ENCODE peak calls at places on chromosomes 13 and 19, in four cellular contexts. One of them, this sample, is unnamed.

GRCh38 chr13:82797876-82798275 is 1084.4 kb downstream of the SLITRK1 start:
- DNase-seq in GM12878: no peak
- DNase-seq in HepG2: no peak
- DNase-seq in SK-N-SH: no peak
- DNase-seq in this sample: no peak

GRCh38 chr13:97911311-97912138 is 42.0 kb upstream of the IPO5 start:
- DNase-seq in HepG2: peak
- DNase-seq in SK-N-SH: peak
- DNase-seq in GM12878: no peak
- DNase-seq in this sample: no peak

GRCh38 chr19:2260341-2260751 is 4.1 kb upstream of the JSRP1 start:
- DNase-seq in GM12878: no peak
- DNase-seq in SK-N-SH: no peak
- DNase-seq in HepG2: no peak
- DNase-seq in this sample: no peak

GRCh38 chr13:39411501-39411900 is 191.5 kb downstream of the LHFPL6 start:
- DNase-seq in HepG2: no peak
- DNase-seq in GM12878: no peak
- DNase-seq in SK-N-SH: no peak
- DNase-seq in this sample: no peak

GRCh38 chr19:49887653-49888477 is 8.8 kb downstream of the IL4I1 start:
- DNase-seq in GM12878: no peak
- DNase-seq in HepG2: no peak
- DNase-seq in SK-N-SH: no peak
- DNase-seq in this sample: no peak

GRCh38 chr19:13029893-13030292 is 34.6 kb downstream of the NFIX start:
- DNase-seq in GM12878: no peak
- DNase-seq in HepG2: no peak
- DNase-seq in SK-N-SH: no peak
- DNase-seq in this sample: no peak

GRCh38 chr19:51075998-51076397 is 6.7 kb downstream of the KLK14 start:
- DNase-seq in HepG2: no peak
- DNase-seq in SK-N-SH: no peak
- DNase-seq in GM12878: no peak
- DNase-seq in this sample: no peak

GRCh38 chr13:41059466-41059865 is 1.8 kb upstream of the WBP4 start:
- DNase-seq in SK-N-SH: peak
- DNase-seq in GM12878: no peak
- DNase-seq in HepG2: no peak
- DNase-seq in this sample: no peak

GRCh38 chr13:113216165-113217056 is 7.0 kb downstream of the CUL4A start:
- DNase-seq in GM12878: no peak
- DNase-seq in HepG2: peak
- DNase-seq in SK-N-SH: no peak
- DNase-seq in this sample: no peak

GRCh38 chr13:112229445-112229844 is 146.7 kb upstream of the SPACA7 start:
- DNase-seq in SK-N-SH: no peak
- DNase-seq in HepG2: no peak
- DNase-seq in GM12878: no peak
- DNase-seq in this sample: no peak

GRCh38 chr13:37791699-37792098 is 77.9 kb downstream of the TRPC4 start:
- DNase-seq in SK-N-SH: no peak
- DNase-seq in GM12878: no peak
- DNase-seq in HepG2: no peak
- DNase-seq in this sample: no peak

GRCh38 chr19:612941-613340 is 20.4 kb downstream of the POLRMT start:
- DNase-seq in GM12878: no peak
- DNase-seq in SK-N-SH: no peak
- DNase-seq in HepG2: no peak
- DNase-seq in this sample: no peak

GRCh38 chr13:112368883-112369282 is 7.3 kb upstream of the SPACA7 start:
- DNase-seq in GM12878: no peak
- DNase-seq in SK-N-SH: no peak
- DNase-seq in HepG2: no peak
- DNase-seq in this sample: no peak

GRCh38 chr19:31863122-31863521 is 482.3 kb upstream of the ZNF507 start:
- DNase-seq in SK-N-SH: no peak
- DNase-seq in GM12878: no peak
- DNase-seq in HepG2: no peak
- DNase-seq in this sample: no peak

GRCh38 chr19:30446844-30447243 is 74.7 kb downstream of the ZNF536 start:
- DNase-seq in SK-N-SH: no peak
- DNase-seq in HepG2: no peak
- DNase-seq in GM12878: no peak
- DNase-seq in this sample: no peak

GRCh38 chr13:53064721-53065120 is 36.1 kb downstream of the OLFM4 start:
- DNase-seq in GM12878: no peak
- DNase-seq in HepG2: no peak
- DNase-seq in SK-N-SH: peak
- DNase-seq in this sample: no peak

GRCh38 chr19:862529-863304 is 3.3 kb downstream of the CFD start:
- DNase-seq in HepG2: no peak
- DNase-seq in SK-N-SH: peak
- DNase-seq in GM12878: peak
- DNase-seq in this sample: peak

GRCh38 chr19:15863272-15863671 is 34.6 kb downstream of the CYP4F2 start:
- DNase-seq in SK-N-SH: no peak
- DNase-seq in GM12878: no peak
- DNase-seq in HepG2: no peak
- DNase-seq in this sample: no peak

GRCh38 chr19:51480590-51480989 is 2.3 kb downstream of the CEACAM18 start:
- DNase-seq in HepG2: peak
- DNase-seq in GM12878: no peak
- DNase-seq in SK-N-SH: no peak
- DNase-seq in this sample: no peak

GRCh38 chr19:19321143-19321577 is 531 bp downstream of the MAU2 start:
- DNase-seq in SK-N-SH: peak
- DNase-seq in GM12878: no peak
- DNase-seq in HepG2: peak
- DNase-seq in this sample: no peak

GRCh38 chr13:111177803-111178389 is 62.8 kb downstream of the ARHGEF7 start:
- DNase-seq in HepG2: no peak
- DNase-seq in GM12878: no peak
- DNase-seq in SK-N-SH: no peak
- DNase-seq in this sample: no peak

GRCh38 chr19:16951529-16951928 is 62.7 kb downstream of the F2RL3 start:
- DNase-seq in GM12878: no peak
- DNase-seq in SK-N-SH: no peak
- DNase-seq in HepG2: no peak
- DNase-seq in this sample: no peak
- TF ChIP-seq TCF12 in GM12878: no peak
- TF ChIP-seq TCF12 in SK-N-SH: no peak
- TF ChIP-seq TCF12 in HepG2: no peak
- TF ChIP-seq TCF12 in this sample: no peak

GRCh38 chr19:37007587-37008220 is 70.5 kb upstream of the ZNF420 start:
- DNase-seq in HepG2: no peak
- DNase-seq in GM12878: no peak
- DNase-seq in SK-N-SH: peak
- DNase-seq in this sample: peak
- TF ChIP-seq CTCF in HepG2: no peak
- TF ChIP-seq CTCF in GM12878: no peak
- TF ChIP-seq CTCF in SK-N-SH: no peak
- TF ChIP-seq CTCF in this sample: no peak

DNA sequence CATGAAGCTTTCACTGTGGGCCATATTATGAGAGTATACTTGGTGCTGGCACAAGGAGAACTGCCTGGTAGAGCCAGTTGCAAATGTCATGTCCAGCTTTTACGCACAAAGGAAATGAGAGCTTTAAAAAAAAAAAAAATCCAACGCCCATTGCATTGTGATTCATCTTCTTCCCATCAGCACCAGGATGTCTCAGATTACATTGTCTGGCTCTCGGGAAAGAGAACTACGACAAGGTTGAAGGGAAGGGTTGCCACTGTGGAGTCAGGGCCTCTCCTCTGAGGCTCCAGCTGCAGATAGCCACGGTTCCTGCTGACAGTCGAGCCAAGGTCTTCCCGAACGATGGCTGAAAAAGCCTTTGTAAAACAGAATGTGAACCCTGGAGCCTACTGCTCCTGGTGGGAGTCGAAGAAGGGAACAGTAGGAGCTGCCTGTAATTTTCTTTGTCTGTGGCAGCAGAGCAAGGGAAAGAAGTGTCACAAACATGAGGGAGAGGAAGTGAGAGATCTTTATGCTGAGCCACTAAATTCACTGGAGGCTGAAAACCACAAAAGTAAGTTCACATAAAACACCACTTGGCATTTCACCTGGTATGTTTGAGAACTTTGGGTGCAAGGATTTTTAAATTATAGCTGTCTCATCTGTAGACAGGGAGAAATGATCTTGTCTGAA is 704.7 kb downstream of the DIAPH3 start:
- DNase-seq in HepG2: no peak
- DNase-seq in GM12878: no peak
- DNase-seq in SK-N-SH: no peak
- DNase-seq in this sample: no peak
- TF ChIP-seq TCF12 in HepG2: no peak
- TF ChIP-seq TCF12 in GM12878: no peak
- TF ChIP-seq TCF12 in SK-N-SH: peak
- TF ChIP-seq TCF12 in this sample: no peak

GRCh38 chr19:46573679-46574522 is 27.2 kb upstream of the CALM3 start:
- DNase-seq in SK-N-SH: no peak
- DNase-seq in GM12878: no peak
- DNase-seq in HepG2: peak
- DNase-seq in this sample: no peak

GRCh38 chr19:46574533-46574932 is 26.6 kb upstream of the CALM3 start:
- DNase-seq in HepG2: no peak
- DNase-seq in SK-N-SH: peak
- DNase-seq in GM12878: no peak
- DNase-seq in this sample: no peak

GRCh38 chr19:46578450-46578849 is 22.7 kb upstream of the CALM3 start:
- DNase-seq in SK-N-SH: no peak
- DNase-seq in GM12878: no peak
- DNase-seq in HepG2: no peak
- DNase-seq in this sample: no peak

GRCh38 chr19:46580247-46580646 is 20.9 kb upstream of the CALM3 start:
- DNase-seq in SK-N-SH: no peak
- DNase-seq in HepG2: no peak
- DNase-seq in GM12878: no peak
- DNase-seq in this sample: no peak

GRCh38 chr19:46579286-46579944 is 21.7 kb upstream of the CALM3 start:
- DNase-seq in HepG2: no peak
- DNase-seq in GM12878: no peak
- DNase-seq in SK-N-SH: peak
- DNase-seq in this sample: no peak
- TF ChIP-seq CTCF in HepG2: no peak
- TF ChIP-seq CTCF in GM12878: no peak
- TF ChIP-seq CTCF in SK-N-SH: peak
- TF ChIP-seq CTCF in this sample: peak

GRCh38 chr19:7775761-7776160 is 12.7 kb downstream of the CLEC4M start:
- DNase-seq in SK-N-SH: no peak
- DNase-seq in HepG2: no peak
- DNase-seq in GM12878: no peak
- DNase-seq in this sample: no peak

GRCh38 chr19:7772752-7773291 is 9.8 kb downstream of the CLEC4M start:
- DNase-seq in GM12878: peak
- DNase-seq in SK-N-SH: no peak
- DNase-seq in HepG2: no peak
- DNase-seq in this sample: no peak

GRCh38 chr19:7778081-7778480 is 15.0 kb downstream of the CLEC4M start:
- DNase-seq in GM12878: no peak
- DNase-seq in SK-N-SH: no peak
- DNase-seq in HepG2: no peak
- DNase-seq in this sample: no peak

GRCh38 chr19:7771072-7771471 is 8.0 kb downstream of the CLEC4M start:
- DNase-seq in HepG2: no peak
- DNase-seq in GM12878: no peak
- DNase-seq in SK-N-SH: no peak
- DNase-seq in this sample: no peak

DNA sequence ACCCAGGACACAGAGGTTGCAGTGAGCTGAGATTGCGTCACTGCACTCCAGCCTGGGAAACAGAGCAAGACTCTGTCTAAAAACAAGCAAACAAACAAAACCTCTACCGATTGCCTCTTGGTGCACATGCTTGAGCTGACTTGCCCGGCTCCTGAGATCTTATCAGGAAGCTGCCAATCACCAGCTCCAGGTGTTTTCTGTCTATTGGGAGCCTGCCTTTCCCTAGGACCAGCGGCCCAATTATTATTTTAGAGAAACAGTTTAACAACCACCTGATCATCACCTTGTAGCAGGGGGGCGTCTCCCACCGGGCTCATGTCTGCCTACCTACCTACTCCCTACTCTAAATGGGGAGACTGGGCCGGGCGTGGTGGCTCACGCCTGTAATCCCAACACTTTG is 10.8 kb downstream of the CLEC4M start:
- DNase-seq in SK-N-SH: no peak
- DNase-seq in HepG2: no peak
- DNase-seq in GM12878: no peak
- DNase-seq in this sample: no peak
- TF ChIP-seq TCF12 in SK-N-SH: no peak
- TF ChIP-seq TCF12 in HepG2: no peak
- TF ChIP-seq TCF12 in GM12878: no peak
- TF ChIP-seq TCF12 in this sample: no peak

GRCh38 chr19:28634031-28634328 is 579.0 kb downstream of the UQCRFS1 start:
- DNase-seq in GM12878: no peak
- DNase-seq in HepG2: no peak
- DNase-seq in SK-N-SH: no peak
- DNase-seq in this sample: no peak
- TF ChIP-seq CTCF in GM12878: no peak
- TF ChIP-seq CTCF in HepG2: no peak
- TF ChIP-seq CTCF in SK-N-SH: no peak
- TF ChIP-seq CTCF in this sample: no peak

GRCh38 chr13:75430618-75431209 is 51.3 kb downstream of the TBC1D4 start:
- DNase-seq in SK-N-SH: no peak
- DNase-seq in GM12878: no peak
- DNase-seq in HepG2: no peak
- DNase-seq in this sample: no peak

GRCh38 chr13:75437582-75438318 is 44.2 kb downstream of the TBC1D4 start:
- DNase-seq in SK-N-SH: no peak
- DNase-seq in HepG2: no peak
- DNase-seq in GM12878: no peak
- DNase-seq in this sample: no peak

GRCh38 chr13:75432045-75432444 is 49.9 kb downstream of the TBC1D4 start:
- DNase-seq in GM12878: no peak
- DNase-seq in SK-N-SH: no peak
- DNase-seq in HepG2: peak
- DNase-seq in this sample: no peak

GRCh38 chr13:75432811-75433244 is 49.1 kb downstream of the TBC1D4 start:
- DNase-seq in SK-N-SH: no peak
- DNase-seq in GM12878: no peak
- DNase-seq in HepG2: no peak
- DNase-seq in this sample: no peak
- TF ChIP-seq TCF12 in SK-N-SH: peak
- TF ChIP-seq TCF12 in GM12878: no peak
- TF ChIP-seq TCF12 in HepG2: no peak
- TF ChIP-seq TCF12 in this sample: no peak